ENCODE peak calls at places on chromosomes 2 and 18, in eight cellular contexts. C is kidney glomerular epithelial cell; P is central memory CD4-positive, alpha-beta T cell; A is HTR-8/SVneo; S is COR-L47; L is lower leg skin; Y is globus pallidus; X is G401. O is an unnamed sample.

GRCh38 chr18:32577561-32577960 is 106.9 kb upstream of the GAREM1 start:
- DNase-seq in X (no peak), L (no peak), A (no peak), P (no peak), S (no peak), C (no peak), Y (no peak), O (no peak)

GRCh38 chr2:172792711-172793110 is 57.1 kb downstream of the RAPGEF4 start:
- DNase-seq in C (no peak), Y (no peak), S (no peak), L (no peak), A (no peak), P (no peak), X (no peak), O (no peak)

GRCh38 chr2:130337735-130338325 is 4.9 kb upstream of the IMP4 start:
- DNase-seq in L (no peak), X (no peak), S (no peak), C (peak), Y (no peak), P (no peak), A (no peak), O (no peak)

GRCh38 chr2:222912117-222912516 is 51.3 kb downstream of the ACSL3 start:
- DNase-seq in A (no peak), X (peak), C (no peak), S (no peak), L (no peak), P (no peak), Y (peak), O (peak)

GRCh38 chr2:21294446-21294845 is 170.7 kb downstream of the TDRD15 start:
- DNase-seq in Y (no peak), P (no peak), X (no peak), A (no peak), C (no peak), S (no peak), L (no peak), O (no peak)

GRCh38 chr2:29456429-29456828 is 341.2 kb downstream of the CLIP4 start:
- DNase-seq in S (no peak), P (no peak), Y (no peak), X (no peak), A (no peak), L (no peak), C (no peak), O (no peak)

GRCh38 chr2:170585067-170585466 is 130.1 kb upstream of the SP5 start:
- DNase-seq in L (no peak), C (no peak), X (no peak), S (no peak), Y (no peak), A (no peak), P (no peak), O (no peak)

GRCh38 chr2:63544017-63544627 is 44.2 kb downstream of the WDPCP start:
- DNase-seq in C (no peak), L (no peak), S (no peak), Y (no peak), A (no peak), X (peak), P (no peak), O (no peak)

GRCh38 chr18:6781179-6781714 is 51.7 kb downstream of the ARHGAP28 start:
- DNase-seq in A (peak), P (no peak), L (no peak), Y (no peak), X (no peak), S (peak), C (no peak), O (no peak)

GRCh38 chr2:236706288-236706687 is 136.7 kb downstream of the ACKR3 start:
- DNase-seq in Y (no peak), X (peak), L (no peak), P (no peak), S (no peak), C (no peak), A (no peak), O (no peak)

GRCh38 chr2:64609229-64609994 is 44.3 kb downstream of the SERTAD2 start:
- DNase-seq in A (no peak), S (no peak), X (no peak), Y (peak), C (no peak), P (peak), L (no peak), O (peak)

GRCh38 chr2:23803275-23803964 is 123.5 kb downstream of the ATAD2B start:
- DNase-seq in L (no peak), X (no peak), P (no peak), C (no peak), A (no peak), S (no peak), Y (no peak), O (no peak)

GRCh38 chr2:241555711-241556110 is 2.8 kb upstream of the BOK start:
- DNase-seq in A (no peak), L (no peak), P (no peak), Y (no peak), X (no peak), S (no peak), C (no peak), O (no peak)

GRCh38 chr2:241139531-241140444 is 9.5 kb downstream of the PASK start:
- DNase-seq in X (no peak), P (no peak), S (no peak), A (no peak), C (no peak), Y (no peak), L (no peak), O (no peak)

GRCh38 chr2:239383796-239384156 is 17.0 kb downstream of the HDAC4 start:
- DNase-seq in P (no peak), C (no peak), A (no peak), S (no peak), L (no peak), X (no peak), Y (no peak), O (no peak)

GRCh38 chr18:49813321-49814146 is at the start of gene ACAA2:
- DNase-seq in Y (peak), L (peak), X (peak), C (peak), S (peak), A (peak), P (peak), O (peak)

GRCh38 chr18:66013976-66014375 is 263.2 kb downstream of the CDH7 start:
- DNase-seq in P (no peak), A (peak), C (no peak), S (no peak), X (no peak), Y (no peak), L (no peak), O (no peak)

GRCh38 chr2:182506606-182507005 is 79.8 kb upstream of the PDE1A start:
- DNase-seq in S (peak), A (no peak), Y (no peak), X (no peak), L (no peak), C (no peak), P (no peak), O (no peak)

GRCh38 chr2:238955648-238956531 is 108.0 kb downstream of the TWIST2 start:
- DNase-seq in S (no peak), C (no peak), X (no peak), Y (no peak), A (no peak), L (no peak), P (no peak), O (no peak)

GRCh38 chr2:55150834-55151233 is 81.3 kb downstream of the CLHC1 start:
- DNase-seq in L (peak), P (no peak), X (no peak), A (no peak), C (no peak), Y (peak), S (no peak), O (no peak)

GRCh38 chr2:216696321-216696720 is 972 bp upstream of the IGFBP5 start:
- DNase-seq in C (no peak), P (no peak), S (no peak), L (no peak), Y (no peak), X (peak), A (no peak), O (no peak)

GRCh38 chr18:76658627-76659026 is 163.6 kb upstream of the ZNF516 start:
- DNase-seq in Y (no peak), P (no peak), A (no peak), X (no peak), L (no peak), C (no peak), S (peak), O (no peak)

O was measured in gastrocnemius medialis.